ENCODE peak calls at places on chromosomes 1 and 21, in four cellular contexts. H is GM23338, L is colonic mucosa, T is A549. P is an unnamed sample.
A peak's percentile ranks its signal among the peaks of the same experiment; 100 is the strongest.

GRCh38 chr1:6246497-6247295 is 2.7 kb downstream of the HES3 start:
- DNase-seq in H (peak; percentile 94), L (peak; percentile 85), T (peak; percentile 76), P (peak; percentile 71)

GRCh38 chr1:24329797-24330543 is 10.8 kb downstream of the GRHL3 start:
- DNase-seq in H (no peak), L (no peak), T (no peak), P (no peak)

GRCh38 chr21:44434936-44435635 is 20.2 kb upstream of the LRRC3 start:
- DNase-seq in H (no peak), L (no peak), T (no peak), P (no peak)

GRCh38 chr21:37001446-37001845 is 5.1 kb upstream of the RIPPLY3 start:
- DNase-seq in H (no peak), L (no peak), T (no peak), P (no peak)

GRCh38 chr1:67041836-67042503 is 12.0 kb downstream of the SLC35D1 start:
- DNase-seq in H (no peak), L (no peak), T (no peak), P (no peak)

GRCh38 chr1:56397409-56397808 is 182.0 kb downstream of the PLPP3 start:
- DNase-seq in H (no peak), L (no peak), T (no peak), P (no peak)

GRCh38 chr21:46065215-46065992 is 32.5 kb upstream of the COL6A2 start:
- DNase-seq in H (no peak), L (no peak), T (no peak), P (no peak)

GRCh38 chr1:89896105-89896942 is 75.5 kb downstream of the LRRC8D start:
- DNase-seq in H (no peak), L (no peak), T (no peak), P (peak; percentile 83)

GRCh38 chr1:247118946-247119446 is 14.8 kb upstream of the ZNF669 start:
- DNase-seq in H (peak; percentile 97), L (no peak), T (peak; percentile 45), P (no peak)

GRCh38 chr1:53286950-53287349 is 40.9 kb downstream of the LRP8 start:
- DNase-seq in H (no peak), L (no peak), T (no peak), P (no peak)

GRCh38 chr1:57474097-57474750 is 50.4 kb upstream of the DAB1 start:
- DNase-seq in H (no peak), L (no peak), T (no peak), P (no peak)

DNA sequence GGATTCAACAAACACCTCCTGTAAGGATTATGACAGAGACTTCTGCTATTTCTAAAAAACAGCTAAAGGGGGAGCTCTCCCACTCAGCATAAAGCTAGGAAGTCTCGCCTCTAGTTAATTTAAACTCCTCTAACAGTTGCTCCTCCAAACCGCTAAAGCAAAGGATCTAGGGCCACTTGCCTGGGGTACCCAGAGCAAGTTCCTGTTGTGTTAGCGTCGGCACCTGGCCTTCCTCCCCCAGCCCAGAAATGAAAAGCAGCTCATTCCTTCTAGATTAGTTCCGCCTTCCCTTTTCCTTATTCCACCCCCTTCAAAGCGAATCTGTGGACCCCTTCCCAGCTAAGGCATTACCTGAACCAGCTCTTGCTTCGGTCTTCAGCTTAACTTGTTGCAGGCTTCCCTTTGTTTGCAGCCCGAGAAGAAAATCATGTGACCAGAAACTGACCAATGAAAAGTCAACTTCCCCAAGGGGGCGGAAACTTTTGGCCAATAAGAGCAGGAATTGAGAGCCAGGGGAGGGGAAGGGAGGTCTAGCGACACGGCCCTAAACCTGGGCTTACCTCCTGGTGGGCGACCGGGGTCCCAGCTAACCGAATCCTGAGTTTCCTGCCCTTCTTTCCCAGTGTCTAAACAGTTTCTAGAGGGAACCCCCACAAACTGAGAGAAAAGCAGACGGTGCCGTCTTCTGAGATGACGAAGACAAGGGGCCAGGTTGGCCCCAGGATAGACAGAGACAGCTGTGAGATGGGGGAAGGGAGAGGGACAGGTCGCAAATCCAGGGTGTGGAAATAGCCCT is at the start of gene PBXIP1:
- DNase-seq in H (peak; percentile 99), L (peak; percentile 92), T (peak; percentile 87), P (peak; percentile 97)
- H3K4me1 ChIP-seq in H (peaks cover 37% of the 10 kb centered on the region), L (peaks cover 14% of the 10 kb centered on the region), T (peaks cover 27% of the 10 kb centered on the region), P (peaks cover 14% of the 10 kb centered on the region)

GRCh38 chr1:168135116-168135981 is 1.4 kb downstream of the GPR161 start:
- DNase-seq in H (peak; percentile 58), L (no peak), T (no peak), P (no peak)
- H3K4me1 ChIP-seq in H (peaks cover 27% of the 10 kb centered on the region), L (peaks cover 6% of the 10 kb centered on the region), T (peaks cover 16% of the 10 kb centered on the region), P (peaks cover 7% of the 10 kb centered on the region)

GRCh38 chr1:60227581-60228252 is 154.1 kb upstream of the C1orf87 start:
- DNase-seq in H (no peak), L (no peak), T (no peak), P (no peak)
- H3K4me1 ChIP-seq in H (no peaks in the 10 kb centered on the region), L (no peaks in the 10 kb centered on the region), T (no peaks in the 10 kb centered on the region), P (no peaks in the 10 kb centered on the region)

GRCh38 chr1:42952353-42953001 is 6.2 kb downstream of the SLC2A1 start:
- DNase-seq in H (no peak), L (no peak), T (peak; percentile 2), P (no peak)
- H3K4me1 ChIP-seq in H (peaks cover 91% of the 10 kb centered on the region), L (peaks cover 11% of the 10 kb centered on the region), T (peaks cover 85% of the 10 kb centered on the region), P (peaks cover 10% of the 10 kb centered on the region)

DNA sequence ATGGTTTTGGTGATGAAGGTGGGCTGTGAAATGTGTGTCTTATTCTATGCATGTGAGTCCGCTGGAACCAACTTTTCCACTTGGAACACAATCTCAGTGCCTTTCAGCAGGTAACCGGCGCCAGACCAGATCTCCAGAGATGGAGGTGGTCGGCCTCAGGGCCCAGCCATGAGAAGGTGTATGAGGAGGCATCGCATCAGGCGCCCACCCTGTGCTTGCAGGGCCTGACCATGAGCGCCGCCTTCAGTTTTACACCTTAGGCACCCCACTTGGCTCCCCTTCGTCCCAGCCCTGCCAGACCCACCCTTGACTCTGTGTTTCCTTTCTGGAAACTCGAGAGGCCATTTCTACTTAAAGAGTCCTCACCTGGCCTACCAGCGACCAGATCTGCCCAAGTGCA is 48.6 kb upstream of the ATF3 start:
- DNase-seq in H (no peak), L (no peak), T (no peak), P (no peak)
- H3K4me1 ChIP-seq in H (no peaks in the 10 kb centered on the region), L (no peaks in the 10 kb centered on the region), T (peaks cover 16% of the 10 kb centered on the region), P (no peaks in the 10 kb centered on the region)

P was measured in small intestine.